ENCODE peak calls at places on chromosomes 11 and 22, in eight cellular contexts. N is stimulated activated CD8-positive, alpha-beta memory T cell treated with anti-CD3 and anti-CD28 coated beads, Interleukin-7, amount 100 ng/mL, for 1 hour; P is PC-9; A is GM12865; E is PC-3; T is fibroblast of lung; G is endothelial cell; D is Right ventricle myocardium inferior. H is an unnamed sample.

GRCh38 chr22:24938741-24939341 is 7.7 kb downstream of the LHFPL7 start:
- DNase-seq in N (no peak), P (no peak), A (peak), E (peak), T (peak), G (peak), D (no peak), H (peak)

GRCh38 chr11:43580735-43581369 is 99.7 kb upstream of the HSD17B12 start:
- DNase-seq in N (no peak), P (no peak), A (no peak), E (no peak), T (peak), G (no peak), D (no peak), H (peak)

GRCh38 chr11:64846998-64847666 is 2.7 kb upstream of the CDC42BPG start:
- DNase-seq in N (peak), P (peak), A (peak), E (peak), T (peak), G (peak), D (peak), H (peak)

GRCh38 chr22:44823806-44824205 is 71.4 kb downstream of the ARHGAP8 start:
- DNase-seq in N (no peak), P (no peak), A (no peak), E (no peak), T (no peak), G (no peak), D (no peak), H (no peak)

GRCh38 chr11:33133761-33134160 is 27.5 kb downstream of the CSTF3 start:
- DNase-seq in N (no peak), P (no peak), A (no peak), E (no peak), T (no peak), G (no peak), D (no peak), H (no peak)

GRCh38 chr22:45597460-45598192 is 74.0 kb upstream of the ATXN10 start:
- DNase-seq in N (no peak), P (peak), A (no peak), E (peak), T (no peak), G (no peak), D (peak), H (no peak)

GRCh38 chr22:27409299-27409698 is 392.3 kb downstream of the MN1 start:
- DNase-seq in N (no peak), P (no peak), A (no peak), E (no peak), T (peak), G (no peak), D (no peak), H (no peak)

GRCh38 chr11:44958165-44958564 is 7.5 kb upstream of the TP53I11 start:
- DNase-seq in N (no peak), P (no peak), A (no peak), E (no peak), T (no peak), G (no peak), D (no peak), H (no peak)

GRCh38 chr11:20388096-20389055 is 860 bp downstream of the PRMT3 start:
- DNase-seq in N (no peak), P (no peak), A (peak), E (peak), T (no peak), G (no peak), D (no peak), H (peak)

GRCh38 chr11:103433380-103433779 is 324.2 kb downstream of the DYNC2H1 start:
- DNase-seq in N (no peak), P (no peak), A (no peak), E (peak), T (peak), G (no peak), D (no peak), H (no peak)

GRCh38 chr22:40345271-40345670 is 1.0 kb upstream of the ADSL start:
- DNase-seq in N (no peak), P (peak), A (peak), E (peak), T (no peak), G (no peak), D (no peak), H (peak)

GRCh38 chr22:46560696-46561295 is 23.4 kb upstream of the CELSR1 start:
- DNase-seq in N (no peak), P (no peak), A (no peak), E (no peak), T (no peak), G (no peak), D (peak), H (peak)

GRCh38 chr11:47161890-47162289 is 14.8 kb downstream of the ARFGAP2 start:
- DNase-seq in N (no peak), P (no peak), A (no peak), E (no peak), T (peak), G (no peak), D (no peak), H (no peak)

GRCh38 chr22:27745154-27745553 is 56.4 kb downstream of the MN1 start:
- DNase-seq in N (no peak), P (no peak), A (no peak), E (no peak), T (no peak), G (no peak), D (no peak), H (no peak)

GRCh38 chr11:77411238-77411637 is 62.7 kb downstream of the PAK1 start:
- DNase-seq in N (no peak), P (no peak), A (peak), E (no peak), T (peak), G (peak), D (peak), H (peak)

GRCh38 chr11:121590772-121591404 is 138.1 kb upstream of the SORL1-AS1 start:
- DNase-seq in N (no peak), P (no peak), A (peak), E (no peak), T (no peak), G (no peak), D (no peak), H (peak)

GRCh38 chr22:50171319-50171964 is 911 bp downstream of the PANX2 start:
- DNase-seq in N (no peak), P (no peak), A (no peak), E (no peak), T (no peak), G (no peak), D (no peak), H (no peak)

GRCh38 chr11:130431806-130432205 is 3.4 kb upstream of the ADAMTS8 start:
- DNase-seq in N (no peak), P (no peak), A (no peak), E (peak), T (peak), G (no peak), D (no peak), H (no peak)

GRCh38 chr11:36459046-36459445 is 51.0 kb downstream of the TRAF6 start:
- DNase-seq in N (no peak), P (no peak), A (no peak), E (no peak), T (no peak), G (no peak), D (no peak), H (no peak)

GRCh38 chr11:82994615-82995014 is 77.1 kb downstream of the RAB30 start:
- DNase-seq in N (no peak), P (no peak), A (no peak), E (no peak), T (peak), G (no peak), D (no peak), H (no peak)

GRCh38 chr11:65429724-65430405 is 7.3 kb downstream of the NEAT1 start:
- DNase-seq in N (no peak), P (peak), A (peak), E (peak), T (peak), G (no peak), D (peak), H (peak)

GRCh38 chr11:69637956-69638871 is 2.7 kb upstream of the CCND1 start:
- DNase-seq in N (no peak), P (peak), A (no peak), E (peak), T (peak), G (peak), D (peak), H (no peak)

GRCh38 chr11:61071208-61071681 is 31.0 kb upstream of the CD5 start:
- DNase-seq in N (peak), P (no peak), A (peak), E (no peak), T (no peak), G (no peak), D (no peak), H (no peak)

GRCh38 chr22:44638966-44639739 is 62.9 kb upstream of the PRR5 start:
- DNase-seq in N (no peak), P (no peak), A (no peak), E (no peak), T (no peak), G (no peak), D (no peak), H (no peak)

GRCh38 chr11:9208726-9209501 is 56.2 kb downstream of the DENND5A start:
- DNase-seq in N (no peak), P (no peak), A (peak), E (peak), T (no peak), G (no peak), D (no peak), H (no peak)

GRCh38 chr11:44559207-44559943 is 6.1 kb upstream of the CD82 start:
- DNase-seq in N (no peak), P (no peak), A (peak), E (no peak), T (no peak), G (no peak), D (no peak), H (peak)

GRCh38 chr11:129364143-129364654 is 11.4 kb upstream of the BARX2 start:
- DNase-seq in N (peak), P (peak), A (peak), E (peak), T (peak), G (peak), D (peak), H (peak)

GRCh38 chr22:32204211-32204855 is 540 bp downstream of the RFPL2 start:
- DNase-seq in N (no peak), P (no peak), A (no peak), E (no peak), T (no peak), G (no peak), D (no peak), H (no peak)

GRCh38 chr11:32434387-32435151 is 770 bp downstream of the WT1 start:
- DNase-seq in N (no peak), P (no peak), A (no peak), E (peak), T (no peak), G (peak), D (no peak), H (no peak)

GRCh38 chr11:6862961-6863360 is at the start of gene OR10A2:
- DNase-seq in N (no peak), P (no peak), A (no peak), E (peak), T (no peak), G (no peak), D (no peak), H (no peak)

GRCh38 chr11:81959341-81959740 is 774.3 kb downstream of the FAM181B start:
- DNase-seq in N (no peak), P (no peak), A (no peak), E (no peak), T (no peak), G (no peak), D (no peak), H (no peak)

GRCh38 chr11:94768602-94769511 is 701 bp downstream of the AMOTL1 start:
- DNase-seq in N (no peak), P (peak), A (no peak), E (peak), T (peak), G (peak), D (peak), H (no peak)

GRCh38 chr11:112223125-112223524 is 3.1 kb upstream of the PTS start:
- DNase-seq in N (no peak), P (no peak), A (no peak), E (peak), T (no peak), G (no peak), D (no peak), H (no peak)

GRCh38 chr22:17443413-17444203 is 74.3 kb downstream of the CECR2 start:
- DNase-seq in N (no peak), P (no peak), A (no peak), E (no peak), T (no peak), G (no peak), D (no peak), H (no peak)

GRCh38 chr11:76700177-76701100 is 29.9 kb upstream of the LRRC32 start:
- DNase-seq in N (no peak), P (peak), A (no peak), E (peak), T (peak), G (no peak), D (no peak), H (no peak)

GRCh38 chr11:76661835-76662434 is 8.6 kb downstream of the LRRC32 start:
- DNase-seq in N (no peak), P (no peak), A (no peak), E (no peak), T (no peak), G (no peak), D (peak), H (no peak)

GRCh38 chr11:15774021-15774862 is 582.1 kb downstream of the SOX6 start:
- DNase-seq in N (no peak), P (no peak), A (no peak), E (no peak), T (peak), G (no peak), D (no peak), H (no peak)

H was measured in Karpas-422.